ENCODE peak calls at places on chromosome 2, in five cellular contexts. L, I, R, W and V are unnamed samples.

GRCh38 chr2:167946367-167946955 is 300.9 kb downstream of the STK39 start:
- DNase-seq in L (no peak), I (peak), R (no peak), W (no peak), V (no peak)

GRCh38 chr2:98026292-98026691 is 30.5 kb upstream of the TMEM131 start:
- DNase-seq in L (no peak), I (no peak), R (no peak), W (no peak), V (no peak)

GRCh38 chr2:30197570-30197969 is 33.8 kb upstream of the LBH start:
- DNase-seq in L (no peak), I (no peak), R (no peak), W (no peak), V (no peak)

GRCh38 chr2:158905824-158906223 is 62.6 kb upstream of the TANC1 start:
- DNase-seq in L (no peak), I (no peak), R (no peak), W (no peak), V (no peak)

GRCh38 chr2:9914384-9915065 is 37.0 kb upstream of the GRHL1 start:
- DNase-seq in L (peak), I (peak), R (no peak), W (peak), V (peak)

GRCh38 chr2:193240752-193241151 is 1046.0 kb upstream of the TMEFF2 start:
- DNase-seq in L (no peak), I (no peak), R (no peak), W (no peak), V (no peak)

GRCh38 chr2:40259900-40260299 is 192.0 kb downstream of the SLC8A1 start:
- DNase-seq in L (no peak), I (no peak), R (no peak), W (no peak), V (no peak)

GRCh38 chr2:85949280-85949679 is 60.5 kb upstream of the ST3GAL5 start:
- DNase-seq in L (no peak), I (no peak), R (no peak), W (no peak), V (no peak)

GRCh38 chr2:239818086-239818485 is 207.1 kb downstream of the NDUFA10 start:
- DNase-seq in L (no peak), I (no peak), R (no peak), W (no peak), V (no peak)

GRCh38 chr2:238498188-238498587 is 71.5 kb downstream of the ASB1 start:
- DNase-seq in L (no peak), I (no peak), R (no peak), W (no peak), V (no peak)

GRCh38 chr2:147937744-147938349 is 82.7 kb downstream of the ORC4 start:
- DNase-seq in L (no peak), I (no peak), R (no peak), W (no peak), V (peak)

GRCh38 chr2:89829828-89830227 is 1138.4 kb downstream of the RPIA start:
- DNase-seq in L (no peak), I (no peak), R (no peak), W (no peak), V (no peak)

GRCh38 chr2:196801578-196801977 is 2.1 kb upstream of the GTF3C3 start:
- DNase-seq in L (no peak), I (peak), R (no peak), W (no peak), V (no peak)

GRCh38 chr2:240453461-240454030 is 18.1 kb downstream of the GPC1 start:
- DNase-seq in L (no peak), I (no peak), R (no peak), W (no peak), V (no peak)

GRCh38 chr2:20650412-20650879 is 452 bp downstream of the HS1BP3 start:
- DNase-seq in L (peak), I (no peak), R (no peak), W (no peak), V (no peak)

GRCh38 chr2:46195819-46196218 is 101.4 kb upstream of the EPAS1 start:
- DNase-seq in L (no peak), I (no peak), R (no peak), W (no peak), V (no peak)

GRCh38 chr2:69917854-69918253 is 2.9 kb downstream of the MXD1 start:
- DNase-seq in L (no peak), I (peak), R (no peak), W (no peak), V (peak)

GRCh38 chr2:117055499-117056375 is 758.8 kb upstream of the DDX18 start:
- DNase-seq in L (no peak), I (no peak), R (no peak), W (no peak), V (no peak)

GRCh38 chr2:224954980-224955379 is 87.3 kb downstream of the DOCK10 start:
- DNase-seq in L (no peak), I (no peak), R (no peak), W (no peak), V (no peak)

GRCh38 chr2:4404363-4404762 is 701.0 kb downstream of the DCDC2C start:
- DNase-seq in L (no peak), I (no peak), R (no peak), W (no peak), V (no peak)

GRCh38 chr2:26970928-26971627 is 641 bp downstream of the MAPRE3 start:
- DNase-seq in L (peak), I (no peak), R (no peak), W (no peak), V (no peak)

GRCh38 chr2:70753978-70754377 is 14.0 kb downstream of the ADD2 start:
- DNase-seq in L (no peak), I (no peak), R (no peak), W (no peak), V (no peak)

GRCh38 chr2:96330407-96330806 is 5.2 kb upstream of the NCAPH start:
- DNase-seq in L (no peak), I (no peak), R (peak), W (no peak), V (no peak)

GRCh38 chr2:16263241-16263890 is 323.0 kb downstream of the MYCN start:
- DNase-seq in L (no peak), I (no peak), R (no peak), W (no peak), V (no peak)

GRCh38 chr2:55364189-55365055 is 55.2 kb downstream of the CCDC88A start:
- DNase-seq in L (peak), I (peak), R (peak), W (no peak), V (peak)

GRCh38 chr2:177114712-177115111 is 97.9 kb upstream of the HNRNPA3 start:
- DNase-seq in L (no peak), I (no peak), R (no peak), W (no peak), V (no peak)
- H3K4me3 ChIP-seq in L (no peak), I (no peak), R (no peak), W (no peak), V (no peak)

DNA sequence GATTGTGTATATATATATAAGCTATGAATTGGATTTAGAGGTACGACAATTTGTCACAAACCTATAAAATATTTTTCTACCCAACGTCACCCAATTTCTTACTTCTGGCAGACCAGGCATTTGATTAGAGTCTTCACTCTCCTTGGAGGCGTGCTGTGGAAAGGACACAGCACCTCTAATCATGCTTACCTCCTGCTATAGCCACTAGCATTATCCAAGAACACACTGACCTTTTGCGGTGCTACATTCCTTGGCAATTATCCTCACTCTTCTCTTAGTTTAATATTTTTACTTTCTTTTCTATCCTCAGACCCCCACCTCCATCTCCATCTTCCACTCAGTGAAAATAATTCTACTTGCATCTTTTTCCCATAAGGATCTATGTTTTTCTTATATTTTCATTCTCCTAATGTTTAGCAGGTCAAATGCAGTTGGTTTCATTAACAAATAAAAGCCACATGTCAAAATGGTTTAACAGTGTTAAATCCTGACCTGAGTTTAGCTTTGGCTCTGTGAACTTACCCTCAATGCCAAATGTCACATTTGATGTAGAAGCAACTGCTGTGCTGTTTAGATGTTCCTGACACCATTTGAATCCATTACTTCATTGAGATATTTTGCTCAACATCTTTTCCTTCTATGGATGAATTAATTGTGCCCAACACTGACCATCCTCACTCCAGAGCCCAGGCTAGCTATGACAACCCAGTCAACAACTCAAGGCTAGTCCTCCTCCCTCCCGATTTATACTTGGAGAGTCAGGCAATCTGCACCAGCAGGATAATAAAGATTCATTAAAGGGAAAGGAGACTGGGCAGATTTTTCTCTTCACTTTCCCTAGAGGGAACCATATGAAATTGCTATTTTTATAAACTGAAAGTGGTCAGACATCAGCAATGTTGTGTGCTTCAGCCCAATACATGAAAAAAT is 240.5 kb downstream of the MREG start:
- DNase-seq in L (no peak), I (no peak), R (no peak), W (no peak), V (no peak)
- TF ChIP-seq CTCF in L (no peak), I (no peak), R (no peak), W (no peak), V (no peak)

GRCh38 chr2:17821535-17822451 is 5.5 kb downstream of the MSGN1 start:
- DNase-seq in L (no peak), I (no peak), R (no peak), W (no peak), V (no peak)
- H3K4me3 ChIP-seq in L (no peak), I (no peak), R (no peak), W (no peak), V (no peak)

DNA sequence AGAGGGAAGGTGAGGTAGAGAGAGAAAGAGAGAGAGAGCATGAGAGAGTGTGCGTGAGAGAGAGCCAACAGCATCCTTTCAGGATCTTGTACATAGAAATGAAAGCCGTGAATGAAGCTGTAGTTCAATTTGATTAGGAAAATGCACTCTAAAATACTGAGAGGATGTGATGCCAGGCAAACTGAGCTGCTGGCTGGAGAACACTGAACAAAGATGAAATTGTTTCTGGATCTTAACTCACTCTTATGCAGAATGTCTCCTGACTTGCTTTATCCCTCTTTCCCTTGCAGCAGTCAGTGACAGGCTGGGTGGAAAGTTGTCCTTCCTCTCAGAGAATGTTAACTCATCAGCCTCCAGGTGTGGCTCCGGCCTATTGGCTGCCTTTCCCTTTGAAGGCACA is 10.7 kb downstream of the LYPD1 start:
- DNase-seq in L (no peak), I (no peak), R (no peak), W (no peak), V (no peak)
- TF ChIP-seq CTCF in L (no peak), I (no peak), R (no peak), W (no peak), V (no peak)

DNA sequence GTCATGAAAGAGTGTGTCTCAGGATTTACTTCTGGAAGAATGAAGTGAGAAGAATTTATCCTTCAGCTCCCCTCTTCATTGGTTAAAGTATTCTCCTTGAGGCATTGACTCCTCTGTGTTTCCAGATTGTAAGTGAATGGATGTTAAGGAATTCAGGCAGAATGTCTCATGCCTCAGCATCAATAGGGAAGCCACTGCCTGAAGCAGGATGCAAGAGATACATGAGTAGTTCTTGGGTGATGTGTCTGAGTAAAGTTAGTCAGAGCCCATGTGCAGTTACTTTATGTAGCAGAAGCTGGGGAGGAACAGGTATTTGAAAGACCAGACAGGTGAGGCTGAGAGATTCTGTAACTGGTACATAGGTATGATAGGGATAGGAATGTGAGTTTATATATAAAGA is 34.0 kb upstream of the TMEFF2 start:
- DNase-seq in L (no peak), I (no peak), R (no peak), W (no peak), V (no peak)
- H3K4me3 ChIP-seq in L (no peak), I (no peak), R (no peak), W (no peak), V (no peak)

GRCh38 chr2:101199153-101199810 is 48.1 kb upstream of the TBC1D8 start:
- DNase-seq in L (no peak), I (no peak), R (no peak), W (no peak), V (no peak)
- TF ChIP-seq CTCF in L (no peak), I (no peak), R (no peak), W (no peak), V (no peak)